ENCODE peak calls at places on chromosome 13, in ten cellular contexts. R is vagina; I is NCI-H1930; M is left lobe of liver; V is NCI-H187 treated with DMSO at 0.1 percent for 48 hours; L is neural crest cell; U is stimulated activated naive B cell treated with anti-CD40 and anti-IgM and Interleukin-4, amounts not matched to agents 10 μg/mL and 1 μg/mL and 100 μg/mL, for 72 hours; P is HFFc6; H is stimulated activated CD4-positive, alpha-beta T cell treated with anti-CD3 and anti-CD28 coated beads, Interleukin-4, amount 100 ng/mL, for 48 hours; Z is H9. F is an unnamed sample.
A peak's percentile ranks its signal among the peaks of the same experiment; 100 is the strongest.

GRCh38 chr13:106340249-106340648 is 195.2 kb downstream of the EFNB2 start:
- DNase-seq in I (no peak), Z (no peak), H (no peak), P (no peak), U (no peak), V (no peak), M (no peak), L (no peak), R (no peak), F (no peak)

GRCh38 chr13:79407349-79407979 is 1.4 kb upstream of the RBM26 start:
- DNase-seq in H (no peak), V (no peak), P (no peak), U (no peak), I (no peak), L (no peak), Z (no peak), M (no peak), R (no peak), F (no peak)

GRCh38 chr13:66425741-66426140 is 804.4 kb downstream of the PCDH9 start:
- DNase-seq in R (no peak), M (no peak), P (no peak), L (no peak), I (no peak), U (no peak), V (no peak), Z (no peak), H (no peak), F (no peak)

GRCh38 chr13:110244096-110244830 is 62.7 kb downstream of the COL4A1 start:
- DNase-seq in P (peak; percentile 22), H (no peak), M (no peak), Z (no peak), R (no peak), I (no peak), U (no peak), L (no peak), V (no peak), F (no peak)

GRCh38 chr13:73954808-73955207 is 179.4 kb downstream of the KLF12 start:
- DNase-seq in L (no peak), R (no peak), V (no peak), U (no peak), Z (no peak), I (no peak), M (no peak), H (no peak), P (no peak), F (no peak)

GRCh38 chr13:69094485-69094884 is 1013.1 kb upstream of the ATXN8OS start:
- DNase-seq in V (no peak), R (no peak), Z (no peak), M (no peak), U (no peak), H (no peak), L (no peak), I (no peak), P (no peak), F (no peak)

GRCh38 chr13:99704390-99704789 is 203.1 kb downstream of the TM9SF2 start:
- DNase-seq in U (no peak), P (no peak), I (no peak), R (no peak), L (no peak), H (no peak), M (no peak), V (no peak), Z (no peak), F (no peak)

GRCh38 chr13:114226088-114226487 is 8.6 kb upstream of the CDC16 start:
- DNase-seq in L (no peak), U (peak; percentile 20), V (no peak), P (no peak), I (no peak), M (no peak), R (no peak), H (no peak), Z (no peak), F (no peak)

GRCh38 chr13:89899302-89900103 is 1448.0 kb upstream of the MIR17HG start:
- DNase-seq in V (no peak), I (no peak), R (no peak), L (no peak), P (no peak), M (no peak), H (no peak), U (no peak), Z (no peak), F (no peak)

GRCh38 chr13:20700288-20700687 is 3.2 kb upstream of the IL17D start:
- DNase-seq in H (no peak), V (no peak), Z (no peak), P (no peak), U (no peak), L (no peak), R (no peak), M (no peak), I (no peak), F (no peak)

GRCh38 chr13:27461940-27462584 is 11.7 kb upstream of the MTIF3 start:
- DNase-seq in P (no peak), H (no peak), U (no peak), M (no peak), L (no peak), I (no peak), Z (no peak), V (no peak), R (no peak), F (no peak)

GRCh38 chr13:40653558-40654318 is 12.7 kb downstream of the FOXO1 start:
- DNase-seq in R (no peak), I (no peak), V (no peak), M (no peak), U (no peak), L (no peak), Z (no peak), H (no peak), P (no peak), F (no peak)

GRCh38 chr13:89457977-89458376 is 1786.8 kb downstream of the SLITRK5 start:
- DNase-seq in H (no peak), U (no peak), M (no peak), P (no peak), L (no peak), Z (no peak), R (no peak), I (no peak), V (no peak), F (no peak)

GRCh38 chr13:107866007-107866665 is 349.2 kb downstream of the LIG4 start:
- DNase-seq in I (peak; percentile 62), Z (peak; percentile 58), U (no peak), R (no peak), M (no peak), V (no peak), H (no peak), L (peak; percentile 36), P (no peak), F (no peak)

GRCh38 chr13:29846475-29847256 is 3.8 kb downstream of the UBL3 start:
- DNase-seq in R (no peak), M (no peak), I (no peak), V (no peak), P (no peak), Z (no peak), L (no peak), H (no peak), U (no peak), F (no peak)

GRCh38 chr13:32098275-32098674 is 66.7 kb downstream of the FRY start:
- DNase-seq in P (no peak), V (no peak), L (no peak), U (no peak), M (no peak), H (no peak), R (no peak), I (no peak), Z (no peak), F (no peak)

GRCh38 chr13:28077231-28077630 is 23.1 kb downstream of the FLT3 start:
- DNase-seq in Z (no peak), I (no peak), U (no peak), P (no peak), R (no peak), V (no peak), M (no peak), H (no peak), L (no peak), F (no peak)

GRCh38 chr13:86830046-86830445 is 841.1 kb upstream of the SLITRK5 start:
- DNase-seq in M (no peak), Z (no peak), L (no peak), V (no peak), U (no peak), H (no peak), P (no peak), R (no peak), I (no peak), F (no peak)

GRCh38 chr13:74270018-74270417 is 135.8 kb upstream of the KLF12 start:
- DNase-seq in U (no peak), I (no peak), Z (no peak), V (no peak), L (no peak), P (peak; percentile 41), R (no peak), H (no peak), M (no peak), F (no peak)

GRCh38 chr13:86572115-86572514 is 772.9 kb upstream of the SLITRK6 start:
- DNase-seq in V (no peak), U (no peak), P (no peak), M (no peak), L (no peak), R (no peak), H (no peak), I (no peak), Z (no peak), F (no peak)

GRCh38 chr13:113373811-113374485 is 10.0 kb upstream of the GRTP1 start:
- DNase-seq in V (no peak), L (no peak), P (no peak), H (no peak), R (no peak), U (no peak), Z (no peak), I (no peak), M (peak; percentile 44), F (no peak)

GRCh38 chr13:40910324-40911050 is 108.6 kb downstream of the ELF1 start:
- DNase-seq in V (no peak), Z (no peak), P (peak; percentile 21), H (no peak), R (no peak), I (no peak), U (no peak), M (no peak), L (no peak), F (no peak)

GRCh38 chr13:20349564-20350379 is 117.7 kb upstream of the GJB6 start:
- DNase-seq in P (no peak), Z (no peak), H (no peak), V (no peak), L (no peak), R (no peak), M (no peak), U (no peak), I (no peak), F (no peak)

GRCh38 chr13:101915755-101916107 is 463.3 kb downstream of the ITGBL1 start:
- DNase-seq in L (no peak), Z (no peak), P (no peak), V (peak; percentile 42), R (no peak), U (no peak), H (no peak), I (peak; percentile 42), M (no peak), F (no peak)

GRCh38 chr13:40116008-40116407 is 460.5 kb downstream of the COG6 start:
- DNase-seq in V (no peak), M (no peak), U (peak; percentile 55), I (no peak), H (no peak), R (no peak), P (no peak), Z (no peak), L (no peak), F (no peak)

GRCh38 chr13:113656831-113657671 is 947 bp downstream of the ATP4B start:
- DNase-seq in L (no peak), R (no peak), Z (no peak), I (no peak), P (no peak), M (no peak), U (no peak), V (no peak), H (no peak), F (no peak)

GRCh38 chr13:105266615-105267014 is 1268.8 kb downstream of the EFNB2 start:
- DNase-seq in I (no peak), H (no peak), U (no peak), Z (no peak), P (no peak), M (no peak), L (no peak), R (no peak), V (no peak), F (no peak)

GRCh38 chr13:23622991-23623390 is 52.8 kb downstream of the TNFRSF19 start:
- DNase-seq in L (no peak), P (no peak), M (no peak), H (no peak), Z (no peak), U (no peak), V (no peak), I (no peak), R (no peak), F (no peak)

F was measured in iPS DF 6.9.